ENCODE peak calls at places on chromosomes 1 and 21, in six cellular contexts. J, E, I, Q, K and Y are unnamed samples. For H3K4me1, the result is how much of the 10 kb centered on the place peaks cover.

GRCh38 chr1:28329395-28330153 is 734 bp downstream of the MED18 start:
- DNase-seq in I (peak), J (peak), E (peak), Q (peak), K (peak), Y (peak)

GRCh38 chr1:6040859-6041415 is 4.8 kb upstream of the KCNAB2 start:
- DNase-seq in J (no peak), K (no peak), Q (no peak), E (no peak), I (no peak), Y (no peak)

GRCh38 chr1:179058343-179059184 is 23.3 kb upstream of the TOR3A start:
- DNase-seq in J (no peak), K (no peak), Q (no peak), I (no peak), E (no peak), Y (no peak)

GRCh38 chr1:151972533-151973270 is 21.0 kb downstream of the S100A10 start:
- DNase-seq in Q (peak), K (peak), I (peak), E (no peak), J (peak), Y (peak)

GRCh38 chr1:79052829-79053449 is 46.4 kb upstream of the ADGRL4 start:
- DNase-seq in E (no peak), J (no peak), K (no peak), Q (no peak), I (no peak), Y (no peak)

GRCh38 chr1:226638001-226638601 is 89.5 kb downstream of the STUM start:
- DNase-seq in Q (peak), E (no peak), I (peak), K (no peak), J (peak), Y (no peak)

GRCh38 chr1:201259476-201260235 is 23.6 kb upstream of the PKP1 start:
- DNase-seq in E (no peak), I (no peak), Q (no peak), J (no peak), K (no peak), Y (no peak)

GRCh38 chr1:966135-966602 is at the start of gene PLEKHN1:
- DNase-seq in Q (peak), K (peak), J (no peak), I (no peak), E (no peak), Y (no peak)

GRCh38 chr1:222754386-222755139 is 17.6 kb downstream of the FAM177B start:
- DNase-seq in Q (peak), K (no peak), E (no peak), J (peak), I (peak), Y (peak)

GRCh38 chr1:199774433-199775089 is 252.9 kb upstream of the NR5A2 start:
- DNase-seq in K (no peak), J (no peak), Q (peak), E (no peak), I (no peak), Y (peak)

GRCh38 chr1:202306535-202307345 is 35.0 kb downstream of the UBE2T start:
- DNase-seq in J (no peak), K (no peak), I (no peak), E (no peak), Q (no peak), Y (no peak)

GRCh38 chr1:30665216-30665615 is 58.2 kb downstream of the MATN1 start:
- DNase-seq in Q (no peak), K (no peak), I (peak), J (no peak), E (no peak), Y (no peak)

GRCh38 chr1:240455228-240455821 is 156.6 kb downstream of the GREM2 start:
- DNase-seq in E (peak), Q (no peak), J (no peak), I (no peak), K (no peak), Y (peak)

GRCh38 chr1:180580237-180580636 is 21.5 kb downstream of the OVAAL start:
- DNase-seq in Q (no peak), K (peak), E (peak), J (no peak), I (no peak), Y (no peak)

GRCh38 chr1:159751022-159751421 is 29.7 kb upstream of the DUSP23 start:
- DNase-seq in J (no peak), E (no peak), Q (no peak), I (no peak), K (no peak), Y (no peak)

GRCh38 chr1:159755608-159756007 is 25.2 kb upstream of the DUSP23 start:
- DNase-seq in I (no peak), E (no peak), J (no peak), K (no peak), Q (no peak), Y (no peak)

GRCh38 chr1:159752135-159752580 is 28.6 kb upstream of the DUSP23 start:
- DNase-seq in K (no peak), Q (peak), I (peak), J (peak), E (no peak), Y (peak)

GRCh38 chr1:159753386-159753785 is 27.4 kb upstream of the DUSP23 start:
- DNase-seq in J (no peak), Q (peak), E (no peak), I (no peak), K (no peak), Y (no peak)

DNA sequence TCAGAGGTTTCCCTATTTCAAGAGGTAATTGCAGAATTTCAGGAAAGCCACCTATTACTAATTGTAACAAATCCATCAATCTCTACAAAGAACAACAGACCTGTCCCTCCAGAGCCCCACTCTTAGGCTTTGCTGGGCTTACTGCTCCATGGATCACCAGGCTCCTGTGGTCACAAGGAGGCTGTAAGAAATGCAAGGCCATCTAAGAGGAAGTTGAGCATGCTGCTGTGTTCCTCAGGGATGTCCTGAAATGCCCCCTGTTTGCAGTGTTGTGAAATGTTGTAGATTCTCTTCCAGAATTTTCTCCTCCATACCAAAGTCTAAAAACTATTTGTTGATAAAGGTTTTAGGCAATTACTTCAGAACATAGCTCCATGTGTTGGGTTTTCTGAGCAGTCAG is 24.4 kb upstream of the DUSP23 start:
- DNase-seq in Q (no peak), I (no peak), J (no peak), K (no peak), E (no peak), Y (no peak)
- TF ChIP-seq EP300 in Q (no peak), I (no peak), J (no peak), K (no peak), E (no peak), Y (no peak)

DNA sequence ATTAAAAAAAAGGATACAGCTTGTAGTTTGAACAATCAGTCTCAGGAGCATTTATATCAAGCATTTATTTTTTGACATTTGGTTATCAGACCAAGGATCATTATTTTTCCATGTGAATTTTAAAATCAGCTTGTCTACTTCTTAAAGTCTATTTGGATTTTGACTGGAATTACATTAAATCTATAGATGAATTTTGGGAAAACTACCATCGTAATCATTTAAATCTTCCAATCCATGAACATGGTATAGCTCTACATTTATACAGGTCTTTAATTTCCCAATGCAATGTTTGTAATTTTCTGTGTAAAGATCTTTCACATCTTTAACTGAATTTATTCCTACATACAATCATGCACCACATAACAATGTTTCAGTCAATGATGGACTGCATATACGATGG is 203.2 kb downstream of the AKT3 start:
- DNase-seq in E (no peak), Q (no peak), J (no peak), K (no peak), I (no peak), Y (no peak)
- H3K4me1 ChIP-seq in E (under half), Q (under half), J (under half), K (under half), I (under half), Y (under half)

GRCh38 chr1:19684677-19685076 is 20.0 kb downstream of the HTR6 start:
- DNase-seq in E (no peak), I (no peak), K (no peak), Q (no peak), J (no peak), Y (no peak)
- TF ChIP-seq EP300 in E (no peak), I (no peak), K (no peak), Q (no peak), J (no peak), Y (no peak)

DNA sequence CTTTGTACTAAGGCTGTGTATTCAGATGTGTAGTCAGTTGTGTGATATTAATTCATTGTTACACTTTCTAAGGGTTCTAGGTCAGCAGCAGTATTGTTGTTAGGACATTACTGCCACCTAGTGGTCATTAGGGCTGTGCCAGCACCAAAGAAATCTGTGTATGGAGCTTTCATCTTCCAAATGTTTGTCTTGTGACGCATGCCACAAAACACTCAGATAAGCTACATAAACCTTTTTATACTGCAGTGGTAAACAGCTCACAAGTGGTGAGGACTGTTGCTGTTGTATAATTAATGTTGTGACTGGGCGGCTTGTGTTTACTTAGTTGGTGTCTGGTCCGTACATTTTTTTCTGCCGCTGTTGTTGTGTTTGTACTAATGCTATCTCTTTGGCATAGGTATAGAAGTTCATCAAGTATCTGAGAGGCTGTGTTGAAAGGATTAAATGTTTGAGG is 51.7 kb downstream of the S1PR1 start:
- DNase-seq in E (peak), K (peak), I (peak), J (peak), Q (peak), Y (peak)
- H3K4me1 ChIP-seq in E (under half), K (under half), I (under half), J (under half), Q (under half), Y (under half)

GRCh38 chr1:23384312-23385058 is 14.8 kb upstream of the ZNF436 start:
- DNase-seq in K (no peak), E (no peak), Q (peak), I (no peak), J (peak), Y (no peak)
- TF ChIP-seq EP300 in K (no peak), E (no peak), Q (no peak), I (no peak), J (no peak), Y (no peak)

GRCh38 chr21:29300547-29301138 is 1.9 kb downstream of the BACH1 start:
- DNase-seq in E (no peak), I (no peak), J (no peak), Q (no peak), K (no peak), Y (no peak)

GRCh38 chr21:29304577-29304976 is 5.9 kb downstream of the BACH1 start:
- DNase-seq in I (no peak), K (no peak), J (no peak), E (no peak), Q (no peak), Y (no peak)

GRCh38 chr21:29303301-29303700 is 4.6 kb downstream of the BACH1 start:
- DNase-seq in I (no peak), E (no peak), Q (no peak), J (no peak), K (no peak), Y (no peak)

GRCh38 chr21:29301703-29302102 is 3.0 kb downstream of the BACH1 start:
- DNase-seq in J (no peak), E (no peak), Q (no peak), K (no peak), I (no peak), Y (no peak)

GRCh38 chr21:29302340-29302991 is 3.7 kb downstream of the BACH1 start:
- DNase-seq in J (no peak), K (no peak), Q (no peak), E (no peak), I (no peak), Y (no peak)
- H3K4me1 ChIP-seq in J (half or more), K (under half), Q (half or more), E (under half), I (half or more), Y (under half)

GRCh38 chr1:183569141-183569540 is 21.1 kb downstream of the NCF2 start:
- DNase-seq in J (no peak), I (no peak), E (no peak), K (no peak), Q (no peak), Y (peak)

GRCh38 chr1:183570451-183570850 is 19.8 kb downstream of the NCF2 start:
- DNase-seq in K (no peak), I (no peak), J (no peak), E (no peak), Q (no peak), Y (no peak)

GRCh38 chr1:183569801-183570200 is 20.5 kb downstream of the NCF2 start:
- DNase-seq in Q (no peak), E (no peak), J (no peak), I (no peak), K (no peak), Y (no peak)

GRCh38 chr1:183567584-183567983 is 22.7 kb downstream of the NCF2 start:
- DNase-seq in I (no peak), E (no peak), K (peak), Q (peak), J (no peak), Y (no peak)

GRCh38 chr1:183568176-183569041 is 21.9 kb downstream of the NCF2 start:
- DNase-seq in E (no peak), I (no peak), Q (peak), K (no peak), J (peak), Y (no peak)
- TF ChIP-seq EP300 in E (no peak), I (no peak), Q (no peak), K (no peak), J (no peak), Y (no peak)

DNA sequence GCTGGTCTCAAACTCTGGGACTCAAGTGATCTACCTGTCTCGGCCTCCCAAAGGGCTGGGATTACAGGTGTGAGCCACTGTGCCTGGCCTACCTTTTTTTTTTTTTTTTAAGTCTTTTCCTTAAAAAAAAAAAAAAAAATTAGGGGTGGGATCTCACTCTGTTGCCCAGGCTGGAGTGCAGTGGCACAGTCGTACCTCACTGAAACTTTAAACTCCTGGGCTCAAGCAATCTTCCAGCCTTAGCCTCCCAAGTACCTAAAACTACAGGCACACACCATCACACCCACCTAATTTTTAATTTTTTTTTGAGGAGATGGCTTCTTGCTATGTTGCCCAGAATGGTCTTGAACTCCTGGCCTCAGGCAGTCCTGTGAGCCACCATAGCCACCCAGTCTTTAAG is 38.5 kb downstream of the RNF2 start:
- DNase-seq in I (no peak), Q (no peak), E (no peak), J (no peak), K (no peak), Y (no peak)
- H3K4me1 ChIP-seq in I (under half), Q (under half), E (under half), J (under half), K (under half), Y (under half)

DNA sequence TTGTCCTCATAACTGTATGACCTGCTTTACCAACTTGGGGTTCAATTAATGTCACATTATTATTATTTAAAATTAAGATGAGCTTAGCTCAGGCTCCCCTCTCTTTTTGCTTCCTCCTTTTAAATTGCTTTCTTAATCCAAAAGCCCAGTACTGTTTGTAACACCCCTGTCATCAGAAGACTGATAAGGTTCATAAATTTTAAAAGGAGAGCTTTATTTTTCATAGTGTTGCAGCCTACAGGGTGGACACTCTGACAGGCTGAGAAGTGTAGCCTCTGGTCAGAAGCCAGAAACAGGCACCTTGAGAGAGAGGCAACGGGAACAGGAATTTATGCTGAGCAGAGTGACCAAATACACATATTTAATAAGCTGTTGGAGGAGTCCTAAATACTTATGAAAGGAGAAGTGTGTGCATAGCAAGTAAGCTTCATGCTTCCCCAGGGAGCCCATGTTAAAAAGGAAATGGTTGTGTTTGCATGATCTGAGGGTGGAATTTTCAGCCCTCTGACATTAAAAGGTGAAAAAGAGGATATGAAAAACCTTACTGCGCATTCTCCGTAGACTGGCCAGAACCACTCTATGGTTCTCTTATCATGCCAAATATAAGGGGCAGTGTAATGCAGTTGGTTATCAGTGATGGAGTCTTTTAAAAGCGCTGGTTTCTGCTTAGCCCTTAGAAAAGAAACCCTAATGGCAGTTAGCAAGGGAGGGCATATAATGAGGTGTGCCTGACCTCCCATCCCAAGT is 30.5 kb upstream of the FGGY start:
- DNase-seq in K (no peak), Q (no peak), I (no peak), J (no peak), E (no peak), Y (no peak)
- TF ChIP-seq EP300 in K (no peak), Q (no peak), I (no peak), J (no peak), E (no peak), Y (no peak)